ENCODE peak calls at places on chromosomes 3 and 15, in ten cellular contexts. B, I, U, D, C, T, A, S, P and J are unnamed samples.

GRCh38 chr3:195450731-195451229 is 8.0 kb upstream of the ACAP2 start:
- DNase-seq in B (peak; percentile 85), I (peak; percentile 97), U (no peak), D (no peak), C (no peak), T (no peak), A (peak; percentile 52), S (peak; percentile 74), P (no peak), J (no peak)

GRCh38 chr15:80854104-80854503 is 74.9 kb downstream of the CEMIP start:
- DNase-seq in B (no peak), I (no peak), U (no peak), D (no peak), C (no peak), T (no peak), A (no peak), S (no peak), P (no peak), J (no peak)

GRCh38 chr3:144031938-144032337 is 60.3 kb downstream of the DIPK2A start:
- DNase-seq in B (no peak), I (no peak), U (no peak), D (no peak), C (no peak), T (no peak), A (peak; percentile 56), S (peak; percentile 52), P (peak; percentile 72), J (no peak)

GRCh38 chr3:17552351-17552750 is 190.1 kb downstream of the TBC1D5 start:
- DNase-seq in B (no peak), I (no peak), U (no peak), D (no peak), C (no peak), T (no peak), A (no peak), S (no peak), P (no peak), J (no peak)

GRCh38 chr15:43775411-43775965 is 1.3 kb downstream of the ELL3 start:
- DNase-seq in B (no peak), I (no peak), U (peak; percentile 31), D (peak; percentile 14), C (peak; percentile 43), T (no peak), A (peak; percentile 43), S (no peak), P (no peak), J (no peak)

GRCh38 chr3:61132062-61132461 is 119.2 kb downstream of the FHIT start:
- DNase-seq in B (no peak), I (no peak), U (no peak), D (no peak), C (no peak), T (no peak), A (no peak), S (no peak), P (no peak), J (no peak)

GRCh38 chr3:99713440-99713839 is 75.0 kb downstream of the COL8A1 start:
- DNase-seq in B (no peak), I (no peak), U (no peak), D (no peak), C (no peak), T (no peak), A (no peak), S (no peak), P (no peak), J (no peak)

GRCh38 chr3:177574232-177574856 is 377.1 kb upstream of the TBL1XR1 start:
- DNase-seq in B (peak; percentile 46), I (peak; percentile 97), U (no peak), D (peak; percentile 25), C (no peak), T (no peak), A (peak; percentile 83), S (no peak), P (no peak), J (peak; percentile 15)

GRCh38 chr3:59540241-59540640 is 490.4 kb upstream of the CFAP20DC start:
- DNase-seq in B (peak; percentile 4), I (peak; percentile 64), U (no peak), D (no peak), C (no peak), T (no peak), A (peak; percentile 71), S (no peak), P (no peak), J (no peak)

GRCh38 chr3:145943994-145944393 is 217.0 kb downstream of the PLOD2 start:
- DNase-seq in B (no peak), I (no peak), U (no peak), D (no peak), C (no peak), T (no peak), A (no peak), S (no peak), P (no peak), J (no peak)

DNA sequence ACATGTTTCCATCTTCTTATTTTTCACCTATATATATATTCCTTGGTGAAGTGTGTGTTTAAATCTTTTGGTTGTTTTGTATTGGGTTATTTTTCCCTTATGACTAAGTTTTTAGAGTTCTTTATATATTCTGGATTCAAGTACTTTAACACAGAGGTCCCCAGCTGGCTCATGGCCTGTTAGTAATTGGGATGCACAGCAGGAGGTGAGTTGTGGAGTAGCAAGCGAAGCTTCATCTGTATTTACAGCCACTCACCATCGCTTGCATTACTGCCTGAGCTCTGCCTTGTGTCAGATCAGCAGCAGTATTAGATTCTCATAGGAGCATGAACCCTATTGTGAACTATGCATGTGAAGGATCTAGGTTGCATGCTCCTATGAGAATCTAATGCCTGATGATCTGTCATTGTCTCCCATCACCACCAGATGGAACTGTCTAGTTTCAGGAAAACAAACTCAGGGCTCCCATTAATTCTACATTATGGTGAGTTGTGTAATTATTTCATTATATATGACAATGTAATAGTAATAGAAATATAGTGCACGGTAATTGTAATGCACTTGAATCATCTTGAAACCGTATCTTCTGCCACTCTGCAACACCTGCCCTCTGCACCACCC is 151.6 kb downstream of the RSRC1 start:
- DNase-seq in B (no peak), I (peak; percentile 51), U (no peak), D (no peak), C (no peak), T (no peak), A (peak; percentile 29), S (no peak), P (no peak), J (no peak)
- TF ChIP-seq CTCF in B (no peak), I (peak; percentile 43), U (no peak), D (no peak), C (no peak), T (no peak), A (no peak), S (no peak), P (no peak), J (no peak)

DNA sequence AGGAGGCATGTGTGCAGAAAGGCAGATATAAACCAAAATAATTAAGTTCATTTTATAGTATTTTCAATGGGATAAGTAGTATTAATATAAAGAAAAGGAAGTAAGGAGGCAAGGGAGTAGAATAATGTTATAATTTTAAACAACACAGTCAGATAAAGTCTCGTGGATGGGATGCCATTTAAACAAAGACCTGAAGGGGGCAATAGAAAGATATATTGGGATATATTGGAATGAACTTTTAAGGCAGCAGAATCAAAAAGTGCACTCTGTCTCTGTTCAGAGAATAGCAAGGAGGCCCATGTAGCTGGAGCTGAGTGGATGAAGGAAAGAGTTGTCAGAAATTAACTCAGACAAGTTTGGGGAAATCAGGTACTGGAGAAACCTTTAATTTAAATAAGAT is 158.7 kb downstream of the CGGBP1 start:
- DNase-seq in B (no peak), I (peak; percentile 22), U (no peak), D (no peak), C (no peak), T (no peak), A (no peak), S (no peak), P (no peak), J (no peak)
- TF ChIP-seq CTCF in B (no peak), I (peak; percentile 45), U (no peak), D (peak; percentile 27), C (no peak), T (no peak), A (no peak), S (peak; percentile 23), P (no peak), J (peak; percentile 26)

GRCh38 chr15:98939311-98940080 is 68.1 kb downstream of the PGPEP1L start:
- DNase-seq in B (no peak), I (no peak), U (no peak), D (no peak), C (no peak), T (no peak), A (no peak), S (no peak), P (no peak), J (no peak)
- TF ChIP-seq CTCF in B (no peak), I (no peak), U (no peak), D (no peak), C (no peak), T (no peak), A (no peak), S (no peak), P (no peak), J (no peak)

GRCh38 chr3:69675773-69676660 is 63.2 kb upstream of the MITF start:
- DNase-seq in B (no peak), I (no peak), U (no peak), D (no peak), C (no peak), T (no peak), A (no peak), S (no peak), P (no peak), J (no peak)

GRCh38 chr3:69669070-69669469 is 70.2 kb upstream of the MITF start:
- DNase-seq in B (no peak), I (no peak), U (no peak), D (no peak), C (no peak), T (no peak), A (no peak), S (no peak), P (no peak), J (no peak)

DNA sequence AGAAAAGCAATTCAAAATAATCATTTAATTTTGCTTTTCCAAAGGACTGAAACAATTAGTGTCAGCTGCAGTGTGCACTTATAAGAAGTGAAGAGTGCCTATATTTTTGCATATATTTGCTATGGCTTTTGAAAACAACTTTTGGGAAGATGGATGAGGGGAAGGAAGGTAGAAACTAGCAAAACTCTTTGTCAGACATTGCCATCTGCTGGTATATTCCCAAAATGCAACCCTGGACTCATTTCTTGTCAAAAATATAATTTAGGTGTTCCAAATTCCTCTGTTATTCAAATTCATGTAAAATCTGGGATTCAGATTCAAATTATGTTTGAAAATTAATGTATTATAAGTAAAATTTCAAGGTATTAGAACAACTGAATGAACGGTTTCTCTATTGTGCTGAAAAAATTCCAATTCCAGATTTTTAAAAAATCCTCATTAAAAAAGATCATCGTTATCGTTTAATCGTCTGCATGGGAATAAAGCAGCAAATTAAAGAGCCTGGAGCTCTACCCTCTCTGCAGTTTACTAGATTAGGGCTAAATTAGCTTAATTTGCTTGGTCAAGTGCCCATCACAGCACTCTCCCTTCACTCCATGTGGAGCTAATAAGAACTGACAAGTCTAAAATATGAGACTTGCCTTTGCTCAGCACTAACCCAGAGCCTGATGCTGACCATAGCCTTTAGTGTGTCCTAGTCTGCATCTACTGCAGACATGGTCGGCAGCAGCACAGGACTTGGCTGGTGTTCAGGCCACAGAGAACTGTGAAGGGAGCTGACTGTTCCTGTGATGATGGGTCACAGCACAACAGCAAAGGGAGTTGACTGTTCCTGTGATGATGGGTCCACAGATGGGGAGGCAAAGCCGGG is 67.9 kb upstream of the MITF start:
- DNase-seq in B (no peak), I (peak; percentile 67), U (no peak), D (peak; percentile 58), C (peak; percentile 55), T (no peak), A (peak; percentile 43), S (no peak), P (no peak), J (peak; percentile 20)
- TF ChIP-seq CTCF in B (peak; percentile 76), I (peak; percentile 75), U (peak; percentile 52), D (peak; percentile 93), C (peak; percentile 84), T (peak; percentile 83), A (peak; percentile 68), S (peak; percentile 75), P (peak; percentile 64), J (peak; percentile 92)